ENCODE peak calls at places on chromosome 9, in ten cellular contexts. I is stomach; L is K562; U is RWPE2; W is body of pancreas; E is skeletal muscle cell; A is CD8-positive, alpha-beta memory T cell; Y is CD8-positive, alpha-beta T cell; G is left ventricle myocardium inferior; F is GM12864. J is an unnamed sample.

GRCh38 chr9:76403352-76403751 is 9.1 kb upstream of the RFK start:
- DNase-seq in I (no peak), L (peak), U (no peak), W (no peak), E (peak), A (peak), Y (no peak), G (no peak), F (peak), J (peak)

GRCh38 chr9:125121156-125121555 is 22.2 kb downstream of the SCAI start:
- DNase-seq in I (no peak), L (no peak), U (no peak), W (no peak), E (no peak), A (no peak), Y (no peak), G (no peak), F (no peak), J (no peak)

GRCh38 chr9:105007143-105007542 is 79.2 kb upstream of the ABCA1 start:
- DNase-seq in I (no peak), L (no peak), U (no peak), W (no peak), E (peak), A (no peak), Y (no peak), G (no peak), F (no peak), J (peak)

GRCh38 chr9:102650896-102651295 is 344.2 kb upstream of the CYLC2 start:
- DNase-seq in I (no peak), L (no peak), U (no peak), W (no peak), E (no peak), A (no peak), Y (no peak), G (no peak), F (no peak), J (no peak)

GRCh38 chr9:33172256-33172678 is 5.1 kb upstream of the B4GALT1 start:
- DNase-seq in I (no peak), L (peak), U (no peak), W (no peak), E (no peak), A (no peak), Y (no peak), G (no peak), F (no peak), J (no peak)

GRCh38 chr9:110133608-110134214 is 74.2 kb downstream of the C9orf152 start:
- DNase-seq in I (no peak), L (no peak), U (no peak), W (no peak), E (peak), A (no peak), Y (no peak), G (no peak), F (no peak), J (no peak)

GRCh38 chr9:68739631-68740174 is 34.7 kb downstream of the PIP5K1B start:
- DNase-seq in I (peak), L (no peak), U (no peak), W (peak), E (no peak), A (no peak), Y (no peak), G (no peak), F (no peak), J (no peak)

GRCh38 chr9:26779072-26779471 is 113.5 kb downstream of the CAAP1 start:
- DNase-seq in I (no peak), L (no peak), U (no peak), W (no peak), E (no peak), A (no peak), Y (no peak), G (no peak), F (no peak), J (no peak)

GRCh38 chr9:121326130-121326838 is 43.8 kb downstream of the STOM start:
- DNase-seq in I (peak), L (no peak), U (no peak), W (peak), E (peak), A (no peak), Y (no peak), G (peak), F (no peak), J (peak)

GRCh38 chr9:12693141-12693540 is at the start of gene TYRP1:
- DNase-seq in I (no peak), L (no peak), U (no peak), W (no peak), E (no peak), A (no peak), Y (no peak), G (no peak), F (no peak), J (no peak)

GRCh38 chr9:12694013-12694412 is 828 bp downstream of the TYRP1 start:
- DNase-seq in I (no peak), L (no peak), U (no peak), W (no peak), E (no peak), A (no peak), Y (no peak), G (no peak), F (no peak), J (no peak)

GRCh38 chr9:12684923-12685468 is 8.2 kb upstream of the TYRP1 start:
- DNase-seq in I (no peak), L (no peak), U (no peak), W (no peak), E (no peak), A (no peak), Y (no peak), G (no peak), F (no peak), J (no peak)

DNA sequence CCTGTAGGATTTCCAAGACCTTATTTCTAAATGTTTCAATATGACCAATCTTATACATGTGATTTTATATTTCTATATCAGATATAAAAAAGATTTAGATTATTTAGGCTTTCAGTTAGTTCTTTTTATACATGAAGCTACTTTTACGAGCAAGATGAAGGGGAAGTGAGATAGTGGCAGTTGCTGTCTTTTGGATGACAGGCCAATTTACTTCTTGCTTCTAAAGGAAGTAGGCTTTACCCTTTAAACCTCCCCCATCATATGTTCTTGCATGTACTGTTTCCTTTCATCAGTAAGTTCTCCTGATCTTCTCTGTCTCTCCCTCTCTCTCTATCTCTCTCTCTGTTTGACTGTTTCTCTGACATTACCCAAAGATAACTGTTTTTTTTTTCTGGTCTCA is 4.0 kb upstream of the TYRP1 start:
- DNase-seq in I (no peak), L (no peak), U (no peak), W (no peak), E (no peak), A (no peak), Y (no peak), G (no peak), F (no peak), J (no peak)
- H3K4me3 ChIP-seq in I (no peak), L (no peak), U (no peak), W (no peak), E (no peak), A (no peak), Y (no peak), G (no peak), F (no peak), J (no peak)

GRCh38 chr9:137053944-137054931 is at the start of gene ENTPD2:
- DNase-seq in I (peak), L (peak), U (no peak), W (peak), E (no peak), A (no peak), Y (no peak), G (no peak), F (no peak), J (no peak)
- H3K4me3 ChIP-seq in I (peak), L (peak), U (peak), W (no peak), E (no peak), A (no peak), Y (no peak), G (peak), F (no peak), J (peak)

DNA sequence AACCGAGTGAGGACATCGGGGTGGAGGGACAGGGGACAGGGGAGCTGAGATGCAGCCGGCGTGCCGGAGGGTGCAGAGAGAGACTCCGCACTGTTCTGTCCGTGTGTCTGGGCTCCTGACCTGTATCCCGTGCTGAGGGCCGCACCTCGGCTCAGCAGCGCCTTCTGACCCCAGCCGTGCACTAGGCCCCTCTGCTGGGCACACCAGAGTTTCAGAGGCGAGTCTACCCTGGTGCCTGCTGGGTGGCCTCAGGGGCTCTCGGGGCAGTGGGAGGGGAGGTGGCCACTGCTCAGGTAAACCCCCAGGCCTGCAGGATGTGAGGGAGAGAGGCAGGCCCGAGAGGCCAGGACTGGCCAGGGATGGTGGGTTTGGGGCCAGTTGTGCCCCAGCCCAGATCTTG is 100.2 kb downstream of the RXRA start:
- DNase-seq in I (no peak), L (no peak), U (no peak), W (no peak), E (no peak), A (no peak), Y (no peak), G (no peak), F (no peak), J (no peak)
- H3K4me3 ChIP-seq in I (no peak), L (no peak), U (no peak), W (no peak), E (no peak), A (no peak), Y (no peak), G (no peak), F (no peak), J (no peak)

DNA sequence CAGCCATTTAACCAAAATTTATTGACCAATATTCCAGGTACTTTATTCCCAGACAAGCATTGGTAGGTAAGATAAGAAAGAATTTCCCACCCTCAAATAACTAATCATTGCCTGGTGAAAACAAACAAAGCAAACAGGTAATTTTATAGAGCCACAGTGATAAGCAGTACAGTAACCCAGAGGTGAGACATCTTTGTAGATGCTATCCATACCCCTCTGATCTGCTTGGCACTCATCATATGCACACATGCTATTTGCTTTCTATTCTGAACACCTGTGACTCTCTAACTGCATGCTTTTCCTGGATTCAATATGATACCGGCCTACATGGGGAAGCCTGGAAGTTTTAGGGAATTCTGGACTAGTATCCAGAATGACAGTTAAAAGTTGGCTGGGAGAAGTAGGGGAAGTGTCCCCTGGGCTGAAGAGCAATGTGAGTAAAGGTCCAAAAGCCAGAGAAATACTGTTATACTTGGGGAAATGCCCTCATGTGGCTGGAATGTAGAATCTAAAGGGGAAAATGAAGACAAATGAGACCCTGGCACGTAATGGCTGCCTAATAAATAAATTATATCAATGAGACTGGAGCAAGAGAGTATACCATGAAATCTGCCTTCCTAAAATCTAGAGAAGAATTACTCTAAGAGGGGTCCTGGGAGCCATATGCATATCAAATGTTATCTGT is 243.8 kb upstream of the ADAMTSL1 start:
- DNase-seq in I (no peak), L (no peak), U (no peak), W (no peak), E (no peak), A (no peak), Y (no peak), G (no peak), F (no peak), J (no peak)
- H3K4me3 ChIP-seq in I (no peak), L (no peak), U (no peak), W (no peak), E (no peak), A (no peak), Y (no peak), G (no peak), F (no peak), J (no peak)

DNA sequence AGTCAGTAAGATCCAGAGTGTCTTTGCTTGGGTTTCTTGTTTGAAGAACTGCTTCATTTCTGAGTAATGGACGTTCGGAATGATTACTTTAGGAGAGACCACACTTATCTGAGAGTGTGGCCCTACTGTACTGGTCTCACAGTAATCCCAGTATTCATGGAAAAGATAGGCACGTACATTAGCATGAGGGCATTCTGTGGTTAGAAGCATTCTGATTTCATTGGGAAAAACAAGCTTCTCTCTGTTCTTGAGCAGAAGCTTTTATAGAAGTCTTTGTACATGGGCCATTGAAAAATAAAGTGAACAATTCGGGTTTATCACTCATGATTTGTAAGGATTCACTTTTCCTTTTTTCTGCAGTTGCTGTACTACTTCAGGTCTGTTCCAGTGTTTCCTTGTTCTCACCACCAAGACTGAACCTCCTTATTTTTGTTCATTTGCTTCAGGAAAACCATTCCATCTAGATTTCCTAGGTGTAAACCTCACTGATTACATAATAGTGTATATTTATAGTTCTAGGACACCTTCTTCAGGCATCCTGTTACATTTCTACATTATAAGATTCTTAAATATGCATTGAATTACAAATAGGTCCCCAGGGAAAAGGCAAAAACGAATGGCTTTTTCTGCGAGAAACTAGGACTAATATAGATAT is 10.1 kb downstream of the TGFBR1 start:
- DNase-seq in I (no peak), L (no peak), U (no peak), W (no peak), E (no peak), A (no peak), Y (no peak), G (no peak), F (no peak), J (no peak)
- H3K4me3 ChIP-seq in I (no peak), L (no peak), U (no peak), W (no peak), E (no peak), A (no peak), Y (no peak), G (no peak), F (no peak), J (no peak)

DNA sequence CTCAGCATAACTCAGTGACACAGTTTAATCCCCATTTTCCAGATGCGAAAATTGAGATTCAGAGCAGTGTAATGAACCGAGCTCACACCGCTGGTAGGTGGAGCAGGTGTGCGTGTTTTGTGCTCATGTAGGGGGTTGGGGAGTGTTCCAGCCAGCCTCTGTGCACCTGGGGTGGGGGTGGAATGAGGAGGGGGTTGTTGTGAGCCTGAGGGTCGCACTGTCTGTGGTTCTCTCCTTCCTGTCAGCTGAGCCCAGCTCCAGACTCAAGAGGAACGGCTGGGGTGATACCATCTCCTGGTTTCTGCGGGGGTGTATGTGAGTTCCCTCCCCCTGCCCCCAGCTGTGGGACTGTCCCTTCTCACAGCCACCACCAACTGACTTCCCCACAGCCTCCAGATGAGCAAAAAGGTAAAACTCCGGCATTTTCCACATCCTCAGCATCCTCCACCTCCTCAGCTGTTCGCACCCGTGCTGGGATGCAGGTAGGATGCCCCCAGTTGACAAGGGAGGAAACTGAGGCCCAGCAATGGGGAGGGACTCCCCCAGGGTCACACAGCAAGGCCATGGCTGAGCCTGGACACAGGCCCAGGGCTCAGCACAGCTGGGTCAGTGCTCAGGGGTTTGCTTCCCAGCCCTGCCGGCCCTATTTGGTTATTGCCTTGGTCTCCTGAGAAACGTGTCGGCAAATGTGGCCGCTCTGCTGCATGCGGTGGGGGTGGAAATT is 2.1 kb downstream of the SH2D3C start:
- DNase-seq in I (no peak), L (peak), U (no peak), W (no peak), E (no peak), A (peak), Y (peak), G (no peak), F (peak), J (no peak)
- H3K4me3 ChIP-seq in I (peak), L (no peak), U (no peak), W (no peak), E (no peak), A (peak), Y (peak), G (peak), F (peak), J (peak)

DNA sequence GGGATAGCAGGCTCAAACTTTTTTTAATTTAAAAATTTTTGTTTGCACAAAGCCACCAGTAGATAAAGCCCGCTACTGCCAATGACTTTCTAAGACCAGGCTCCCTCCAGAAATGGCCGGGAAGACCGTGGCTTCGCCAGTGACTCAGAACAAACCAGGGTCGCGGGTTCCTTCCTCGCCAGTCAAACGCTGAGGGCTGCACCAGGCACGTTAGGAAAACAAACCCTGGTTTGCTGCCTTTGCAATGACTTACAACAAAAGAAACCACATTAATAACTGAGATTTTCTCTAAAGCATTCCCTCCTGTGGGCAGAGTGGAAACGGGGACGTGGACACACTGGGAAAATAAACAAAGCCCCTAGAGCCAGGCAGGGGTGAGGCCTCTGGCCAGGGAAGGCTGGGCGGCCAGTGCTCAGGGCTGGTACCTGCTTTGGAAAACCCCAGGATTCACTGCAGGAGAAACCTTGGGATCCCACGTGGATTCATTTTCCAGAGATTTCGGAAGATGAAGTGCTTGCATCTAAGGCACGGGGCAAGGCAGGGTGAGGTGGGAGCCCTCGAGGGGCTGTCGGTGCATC is 3.8 kb downstream of the PRRX2 start:
- DNase-seq in I (no peak), L (no peak), U (no peak), W (no peak), E (peak), A (no peak), Y (no peak), G (no peak), F (no peak), J (no peak)
- H3K4me3 ChIP-seq in I (no peak), L (no peak), U (no peak), W (no peak), E (no peak), A (no peak), Y (no peak), G (no peak), F (no peak), J (no peak)

DNA sequence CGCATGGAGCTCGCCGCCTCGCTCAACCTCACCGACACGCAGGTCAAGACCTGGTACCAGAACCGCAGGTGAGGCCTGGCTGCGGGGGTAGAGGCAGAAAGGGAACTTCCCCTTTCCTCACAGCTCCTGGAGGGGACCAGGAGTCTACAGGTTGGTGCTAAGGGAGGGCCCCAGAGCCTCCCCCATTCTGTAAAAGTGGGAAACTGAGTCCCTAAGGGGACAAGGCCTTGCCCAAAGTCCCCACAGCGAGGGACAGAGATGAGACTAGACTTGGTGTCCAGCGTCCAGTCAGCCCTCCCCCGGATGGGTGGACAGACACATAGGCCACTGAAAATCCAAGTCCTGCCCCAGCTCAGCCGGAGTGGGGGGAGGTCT is 5.1 kb downstream of the BARHL1 start:
- DNase-seq in I (no peak), L (no peak), U (peak), W (no peak), E (no peak), A (no peak), Y (no peak), G (no peak), F (no peak), J (no peak)
- H3K4me3 ChIP-seq in I (no peak), L (no peak), U (no peak), W (no peak), E (no peak), A (no peak), Y (no peak), G (no peak), F (no peak), J (no peak)

DNA sequence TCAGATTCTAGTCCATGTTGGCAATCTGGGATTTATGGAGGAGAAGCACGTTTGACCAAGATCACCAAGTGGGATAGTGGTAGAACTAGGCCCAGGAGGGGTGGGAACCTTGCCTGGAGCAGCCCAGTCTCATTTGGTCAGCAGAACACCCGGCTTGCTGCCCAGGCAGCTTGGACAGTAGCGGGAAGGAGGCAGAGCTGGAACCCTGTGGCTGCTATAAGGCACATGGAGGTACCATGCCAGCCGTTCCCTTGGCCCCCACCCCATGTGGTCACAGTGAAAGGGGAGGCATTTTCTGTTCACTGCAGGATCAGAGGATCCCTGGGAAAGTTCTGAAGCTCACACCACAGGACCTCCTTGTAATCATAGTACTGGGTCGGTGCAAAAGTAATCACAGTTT is 75.4 kb upstream of the ORM1 start:
- DNase-seq in I (no peak), L (no peak), U (no peak), W (no peak), E (no peak), A (no peak), Y (no peak), G (no peak), F (no peak), J (no peak)
- H3K4me3 ChIP-seq in I (no peak), L (no peak), U (no peak), W (no peak), E (no peak), A (no peak), Y (no peak), G (no peak), F (no peak), J (no peak)

J was measured in tibial nerve.